ENCODE peak calls at places on chromosomes 12 and 14, in four cellular contexts. F is MM.1S, A is A673, E is HepG2. M is an unnamed sample.

GRCh38 chr14:57008534-57008933 is 198.3 kb upstream of the OTX2 start:
- DNase-seq in F (no peak), A (peak), E (no peak), M (no peak)

GRCh38 chr14:22748691-22749090 is 17.8 kb upstream of the OXA1L start:
- DNase-seq in F (no peak), A (no peak), E (no peak), M (no peak)

GRCh38 chr12:9372202-9372601 is 164.0 kb upstream of the PZP start:
- DNase-seq in F (no peak), A (peak), E (peak), M (no peak)

GRCh38 chr12:111926631-111927030 is 84.6 kb downstream of the MAPKAPK5 start:
- DNase-seq in F (no peak), A (no peak), E (no peak), M (no peak)

GRCh38 chr12:120940799-120941198 is 36.6 kb upstream of the SPPL3 start:
- DNase-seq in F (no peak), A (peak), E (no peak), M (no peak)

GRCh38 chr12:6936642-6937480 is 6.8 kb upstream of the RNU7-1 start:
- DNase-seq in F (no peak), A (no peak), E (no peak), M (no peak)

GRCh38 chr14:36584167-36584811 is 1.9 kb upstream of the NKX2-8 start:
- DNase-seq in F (no peak), A (no peak), E (no peak), M (no peak)

GRCh38 chr12:112381421-112381897 is 772 bp downstream of the HECTD4 start:
- DNase-seq in F (peak), A (peak), E (no peak), M (no peak)

DNA sequence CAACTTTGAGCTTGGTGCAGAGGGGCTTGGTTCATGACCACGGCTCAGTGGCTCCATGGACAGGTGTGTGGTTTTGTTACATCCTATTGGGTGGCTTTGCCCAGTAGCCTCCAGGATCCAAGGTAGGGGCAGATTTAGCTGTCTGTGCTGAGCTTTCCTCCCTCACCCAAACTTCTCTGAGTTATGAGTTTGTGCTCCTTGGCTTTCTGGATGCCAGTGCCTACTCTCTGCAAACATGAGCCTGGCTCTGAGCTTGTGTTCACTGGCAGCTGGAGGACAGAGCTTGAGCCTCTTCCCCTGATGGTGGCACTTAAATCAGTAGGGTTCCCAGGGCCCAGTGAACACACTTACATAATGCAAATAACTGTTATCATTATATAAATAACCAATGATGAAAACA is 45.3 kb upstream of the HECTD1 start:
- DNase-seq in F (no peak), A (no peak), E (no peak), M (no peak)
- TF ChIP-seq EZH2 in F (no peak), A (no peak), E (no peak), M (no peak)

GRCh38 chr14:60485600-60486251 is at the start of gene C14orf39:
- DNase-seq in F (no peak), A (peak), E (no peak), M (no peak)
- TF ChIP-seq EZH2 in F (no peak), A (no peak), E (no peak), M (no peak)

GRCh38 chr12:2691340-2692111 is 103.2 kb upstream of the FKBP4 start:
- DNase-seq in F (peak), A (no peak), E (no peak), M (no peak)

GRCh38 chr12:2689393-2689792 is 105.4 kb upstream of the FKBP4 start:
- DNase-seq in F (no peak), A (no peak), E (no peak), M (no peak)

GRCh38 chr12:2689879-2690278 is 104.9 kb upstream of the FKBP4 start:
- DNase-seq in F (no peak), A (no peak), E (no peak), M (no peak)

GRCh38 chr12:2691001-2691339 is 103.8 kb upstream of the FKBP4 start:
- DNase-seq in F (peak), A (no peak), E (no peak), M (no peak)

DNA sequence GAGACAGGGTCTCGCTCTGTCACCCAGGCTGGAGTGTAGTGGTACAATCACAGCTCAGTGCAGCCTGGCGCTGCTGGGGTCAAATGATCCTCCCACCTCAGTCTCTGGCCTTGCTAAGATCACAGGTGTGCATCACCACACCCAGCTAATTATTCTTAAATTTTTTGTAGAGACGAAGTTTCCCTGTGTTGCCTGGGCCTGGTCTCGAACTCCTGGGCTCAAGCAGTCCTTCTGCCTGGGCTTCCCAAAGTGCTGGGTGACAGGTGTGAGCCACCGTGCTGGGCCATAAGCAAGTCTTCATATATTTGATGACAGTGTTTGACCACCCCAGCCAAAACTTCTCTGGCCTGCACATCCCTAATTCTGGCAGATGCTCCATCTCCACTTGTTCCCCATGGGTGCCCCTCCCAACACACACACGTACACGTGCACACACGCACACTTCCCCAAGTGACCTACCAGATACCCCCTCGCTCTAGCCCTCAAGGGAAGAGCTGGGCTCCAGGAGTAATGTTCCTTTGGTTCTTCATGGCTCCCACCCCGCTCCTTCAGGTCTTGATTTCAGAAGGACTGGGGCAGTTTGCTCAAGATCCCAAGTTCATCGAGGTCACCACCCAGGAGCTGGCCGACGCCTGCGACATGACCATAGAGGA is 104.3 kb upstream of the FKBP4 start:
- DNase-seq in F (no peak), A (no peak), E (no peak), M (no peak)
- TF ChIP-seq EZH2 in F (no peak), A (no peak), E (no peak), M (no peak)

GRCh38 chr12:124294686-124295315 is at the start of gene RFLNA:
- DNase-seq in F (no peak), A (peak), E (no peak), M (no peak)
- TF ChIP-seq EZH2 in F (no peak), A (peak), E (no peak), M (no peak)

GRCh38 chr12:54127538-54128259 is 61.1 kb downstream of the SMUG1 start:
- DNase-seq in F (no peak), A (no peak), E (no peak), M (no peak)

GRCh38 chr12:54128466-54128865 is 60.3 kb downstream of the SMUG1 start:
- DNase-seq in F (no peak), A (no peak), E (no peak), M (no peak)

GRCh38 chr12:54126696-54127537 is 61.9 kb downstream of the SMUG1 start:
- DNase-seq in F (no peak), A (peak), E (no peak), M (no peak)

GRCh38 chr12:54129028-54129903 is 59.5 kb downstream of the SMUG1 start:
- DNase-seq in F (no peak), A (no peak), E (no peak), M (no peak)

GRCh38 chr12:54125950-54126695 is 62.7 kb downstream of the SMUG1 start:
- DNase-seq in F (no peak), A (no peak), E (no peak), M (no peak)
- TF ChIP-seq EZH2 in F (no peak), A (no peak), E (no peak), M (no peak)

GRCh38 chr12:48999371-49000131 is at the start of gene DDN:
- DNase-seq in F (peak), A (peak), E (no peak), M (no peak)

GRCh38 chr12:48996794-48997718 is 2.1 kb downstream of the DDN start:
- DNase-seq in F (peak), A (peak), E (peak), M (no peak)

GRCh38 chr12:49000346-49000745 is 1.2 kb upstream of the DDN start:
- DNase-seq in F (no peak), A (no peak), E (no peak), M (no peak)

GRCh38 chr12:48998497-48999353 is 450 bp downstream of the DDN start:
- DNase-seq in F (peak), A (no peak), E (no peak), M (no peak)

DNA sequence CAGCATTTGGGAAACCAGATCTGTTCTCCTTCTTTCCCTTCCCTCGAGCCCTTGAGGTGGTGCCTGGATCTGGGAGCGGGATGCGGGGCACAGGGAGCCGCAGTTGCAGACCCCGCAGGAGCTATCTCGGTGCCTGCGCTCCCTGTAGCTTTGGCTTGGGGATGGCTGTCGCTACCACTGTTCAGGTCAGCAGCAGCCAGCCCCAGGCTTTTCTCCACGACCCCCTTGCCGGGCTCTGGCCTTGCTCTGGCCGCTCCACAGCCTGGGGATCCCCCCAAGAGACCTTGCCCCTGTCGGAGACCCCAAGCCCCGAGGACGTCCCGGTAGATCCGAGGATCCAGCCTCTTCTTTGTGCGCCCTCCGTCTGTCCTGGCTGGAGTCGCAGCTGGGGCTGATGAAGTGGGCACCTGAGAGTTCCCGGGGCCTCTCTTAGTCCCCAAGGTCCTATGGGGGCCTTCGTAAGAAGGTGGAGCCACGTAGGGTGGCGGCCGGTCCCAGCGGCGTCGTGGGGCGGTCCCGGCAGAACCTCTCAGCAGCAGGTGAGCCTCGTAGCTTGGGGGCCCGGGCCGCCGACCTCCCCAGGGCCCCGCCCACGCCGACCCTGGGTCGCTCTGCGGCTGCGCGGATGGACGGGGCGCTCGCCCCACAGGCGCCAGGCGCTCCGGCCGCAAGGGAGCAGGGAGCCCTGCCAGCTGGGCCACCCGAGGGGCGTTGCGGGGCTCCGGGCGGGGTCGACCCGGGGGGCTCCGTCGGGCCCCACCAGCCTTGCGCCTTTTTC is 1.3 kb downstream of the DDN start:
- DNase-seq in F (peak), A (no peak), E (no peak), M (no peak)
- TF ChIP-seq EZH2 in F (no peak), A (no peak), E (no peak), M (no peak)

M was measured in SK-N-MC.